ENCODE peak calls at places on chromosomes 6 and 20, in nine cellular contexts. K is testis, F is Karpas-422, J is mucosa of descending colon, Z is fibroblast of lung, B is BE2C, I is GM23248, M is SK-N-SH, Y is uterus. P is an unnamed sample. For H3K4me1 and H3K36me3, the result is how much of the 10 kb centered on the place peaks cover.

GRCh38 chr6:86609549-86610388 is 327.6 kb upstream of the HTR1E start:
- DNase-seq in K (no peak), F (no peak), J (no peak), Z (no peak), B (peak), I (no peak), M (peak), Y (no peak), P (no peak)

GRCh38 chr6:55853008-55854001 is 22.1 kb downstream of the BMP5 start:
- DNase-seq in K (no peak), F (no peak), J (no peak), Z (no peak), B (no peak), I (no peak), M (no peak), Y (no peak), P (no peak)

GRCh38 chr6:38508286-38508685 is 131.4 kb downstream of the BTBD9 start:
- DNase-seq in K (no peak), F (no peak), J (no peak), Z (peak), B (no peak), I (no peak), M (no peak), Y (no peak), P (no peak)

GRCh38 chr6:6008648-6009421 is 2.1 kb upstream of the NRN1 start:
- DNase-seq in K (peak), F (peak), J (peak), Z (no peak), B (peak), I (peak), M (peak), Y (peak), P (peak)

GRCh38 chr20:41453006-41453950 is 86.7 kb upstream of the EMILIN3 start:
- DNase-seq in K (peak), F (no peak), J (no peak), Z (no peak), B (no peak), I (no peak), M (no peak), Y (no peak), P (no peak)

GRCh38 chr6:162964703-162965140 is 236.9 kb downstream of the PACRG start:
- DNase-seq in K (peak), F (no peak), J (no peak), Z (peak), B (no peak), I (peak), M (no peak), Y (no peak), P (no peak)

GRCh38 chr6:25100288-25100687 is 164.5 kb upstream of the RIPOR2 start:
- DNase-seq in K (no peak), F (no peak), J (no peak), Z (no peak), B (no peak), I (peak), M (no peak), Y (no peak), P (no peak)

GRCh38 chr20:46346770-46347169 is 38.5 kb upstream of the CDH22 start:
- DNase-seq in K (no peak), F (no peak), J (no peak), Z (no peak), B (peak), I (no peak), M (no peak), Y (no peak), P (no peak)

GRCh38 chr6:6790891-6791290 is 202.4 kb downstream of the LY86 start:
- DNase-seq in K (no peak), F (no peak), J (no peak), Z (peak), B (no peak), I (peak), M (no peak), Y (no peak), P (no peak)

GRCh38 chr20:32024683-32025295 is 14.6 kb downstream of the CCM2L start:
- DNase-seq in K (no peak), F (no peak), J (no peak), Z (no peak), B (no peak), I (no peak), M (no peak), Y (no peak), P (no peak)

GRCh38 chr20:40294175-40294574 is 394.9 kb downstream of the MAFB start:
- DNase-seq in K (no peak), F (no peak), J (no peak), Z (no peak), B (no peak), I (no peak), M (no peak), Y (no peak), P (no peak)

GRCh38 chr6:115830895-115831294 is 229.8 kb downstream of the FRK start:
- DNase-seq in K (no peak), F (no peak), J (no peak), Z (peak), B (no peak), I (no peak), M (no peak), Y (no peak), P (no peak)

GRCh38 chr6:99013145-99013544 is 65.4 kb upstream of the FBXL4 start:
- DNase-seq in K (no peak), F (no peak), J (no peak), Z (peak), B (no peak), I (peak), M (no peak), Y (no peak), P (no peak)

GRCh38 chr6:70281923-70282902 is 20.7 kb downstream of the COL9A1 start:
- DNase-seq in K (no peak), F (no peak), J (no peak), Z (no peak), B (no peak), I (no peak), M (peak), Y (no peak), P (peak)

GRCh38 chr6:56335733-56336132 is 88.4 kb upstream of the COL21A1 start:
- DNase-seq in K (no peak), F (no peak), J (no peak), Z (peak), B (no peak), I (peak), M (no peak), Y (no peak), P (no peak)

GRCh38 chr6:89239338-89239737 is 22.2 kb upstream of the GABRR1 start:
- DNase-seq in K (no peak), F (peak), J (no peak), Z (no peak), B (no peak), I (peak), M (peak), Y (no peak), P (peak)

GRCh38 chr6:13006578-13007300 is 290.2 kb downstream of the PHACTR1 start:
- DNase-seq in K (no peak), F (no peak), J (no peak), Z (peak), B (no peak), I (peak), M (no peak), Y (no peak), P (no peak)

GRCh38 chr6:30687659-30688431 is 1.4 kb upstream of the PPP1R18 start:
- DNase-seq in K (no peak), F (peak), J (peak), Z (peak), B (no peak), I (peak), M (peak), Y (peak), P (no peak)

GRCh38 chr6:16770701-16771569 is 9.7 kb upstream of the ATXN1 start:
- DNase-seq in K (peak), F (peak), J (peak), Z (peak), B (peak), I (peak), M (peak), Y (peak), P (peak)

GRCh38 chr6:91781946-91782345 is 1195.1 kb upstream of the MAP3K7 start:
- DNase-seq in K (no peak), F (no peak), J (no peak), Z (no peak), B (peak), I (no peak), M (no peak), Y (no peak), P (no peak)

GRCh38 chr6:10099648-10100047 is 315.2 kb downstream of the TFAP2A start:
- DNase-seq in K (no peak), F (no peak), J (no peak), Z (no peak), B (no peak), I (no peak), M (no peak), Y (no peak), P (no peak)

GRCh38 chr20:47126374-47126705 is 230.2 kb downstream of the ZMYND8 start:
- DNase-seq in K (no peak), F (no peak), J (no peak), Z (peak), B (no peak), I (peak), M (no peak), Y (no peak), P (no peak)

GRCh38 chr6:747006-747405 is 54.1 kb upstream of the EXOC2 start:
- DNase-seq in K (no peak), F (no peak), J (no peak), Z (no peak), B (no peak), I (no peak), M (no peak), Y (no peak), P (no peak)

DNA sequence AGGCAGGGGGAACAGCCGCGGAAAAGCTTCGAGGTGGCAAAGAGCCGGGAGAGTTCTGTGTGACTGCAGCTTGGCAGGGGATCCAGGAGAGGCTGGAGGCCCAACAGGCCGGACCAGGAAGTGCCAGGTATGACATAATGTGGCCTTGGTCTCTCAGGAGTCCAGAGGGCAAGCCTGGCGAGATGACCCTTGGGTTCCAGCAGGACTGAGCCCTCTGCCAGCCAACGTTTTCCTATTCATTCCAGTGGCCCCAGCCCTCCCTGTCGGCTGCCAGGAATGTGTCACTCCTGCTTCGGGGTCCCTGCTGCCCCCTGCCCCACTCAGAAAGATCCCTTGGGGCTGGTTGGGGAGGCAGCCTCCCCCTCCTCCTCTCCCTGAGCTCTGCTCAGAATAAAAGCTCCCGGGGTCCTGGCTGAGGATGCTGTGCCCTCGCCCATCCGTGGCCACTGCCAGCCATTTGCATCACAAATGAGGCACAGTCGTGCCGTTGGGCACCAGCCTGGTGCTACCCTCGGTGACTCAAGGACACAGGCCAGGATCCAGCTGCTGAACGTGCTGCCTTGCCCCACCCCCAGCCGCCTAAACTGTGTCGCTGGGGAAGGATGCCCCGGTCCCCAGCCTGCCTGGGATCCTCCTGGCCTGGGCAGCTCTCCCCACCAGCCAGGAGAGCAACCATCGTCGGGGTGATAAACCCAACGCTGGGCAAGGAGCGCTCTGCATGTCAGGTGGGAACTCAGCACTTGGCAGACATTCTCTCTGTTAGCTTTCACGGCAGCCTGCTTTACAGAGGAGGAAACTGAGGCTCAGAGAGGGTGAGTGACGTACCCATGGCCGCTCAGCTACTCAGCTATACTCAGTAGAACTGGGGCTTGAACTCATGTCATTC is 37.7 kb downstream of the RBM38 start:
- DNase-seq in K (no peak), F (peak), J (peak), Z (no peak), B (no peak), I (no peak), M (no peak), Y (no peak), P (no peak)
- H3K4me1 ChIP-seq in K (under half), F (half or more), J (under half), Z (under half), B (under half), I (under half), M (under half), Y (under half), P (under half)

DNA sequence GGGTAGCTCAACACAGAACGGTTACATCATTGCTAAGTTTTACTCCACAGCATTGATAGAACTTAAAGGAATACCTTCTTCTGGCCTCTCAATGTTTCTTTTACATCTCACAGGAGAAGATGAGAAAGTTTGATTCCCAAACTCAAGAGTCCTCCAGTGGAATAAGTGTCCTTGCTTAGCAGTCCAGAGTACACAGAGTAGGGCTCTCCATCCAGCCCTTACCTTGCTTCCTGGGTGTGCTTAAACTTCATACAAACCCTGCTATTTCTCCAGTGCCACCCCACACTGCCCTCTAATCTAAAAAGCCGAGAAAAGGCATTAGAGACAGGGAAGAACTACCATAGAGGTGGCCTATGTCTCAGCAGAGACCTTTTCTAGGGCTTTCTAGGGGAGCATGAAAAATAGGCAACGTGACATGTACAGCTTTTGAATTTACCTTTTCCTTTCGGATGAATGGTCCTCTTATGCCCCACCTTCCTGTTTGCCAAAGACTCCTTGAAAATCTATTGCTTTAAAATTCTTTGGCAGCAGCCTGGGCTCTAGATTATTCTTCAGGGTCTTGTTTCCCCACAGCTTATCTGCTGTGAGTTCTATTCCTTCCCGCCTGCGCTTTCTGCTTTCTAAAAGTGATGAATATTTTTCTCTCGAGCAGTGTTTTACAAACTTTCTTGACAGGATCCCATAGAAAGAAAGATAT is 12.1 kb downstream of the ADGRF1 start:
- DNase-seq in K (no peak), F (no peak), J (no peak), Z (no peak), B (no peak), I (no peak), M (no peak), Y (no peak), P (no peak)
- H3K36me3 ChIP-seq in K (under half), F (under half), J (under half), Z (under half), B (under half), I (under half), M (under half), Y (under half), P (under half)

GRCh38 chr6:157831424-157832249 is 8.6 kb downstream of the SNX9 start:
- DNase-seq in K (no peak), F (no peak), J (no peak), Z (no peak), B (no peak), I (no peak), M (no peak), Y (no peak), P (peak)

GRCh38 chr6:157832250-157832967 is 9.4 kb downstream of the SNX9 start:
- DNase-seq in K (no peak), F (no peak), J (no peak), Z (peak), B (no peak), I (peak), M (no peak), Y (no peak), P (no peak)

GRCh38 chr6:157830354-157831017 is 7.4 kb downstream of the SNX9 start:
- DNase-seq in K (no peak), F (no peak), J (no peak), Z (peak), B (no peak), I (no peak), M (no peak), Y (no peak), P (no peak)

GRCh38 chr6:157831018-157831369 is 7.9 kb downstream of the SNX9 start:
- DNase-seq in K (no peak), F (no peak), J (no peak), Z (no peak), B (no peak), I (no peak), M (no peak), Y (no peak), P (no peak)

DNA sequence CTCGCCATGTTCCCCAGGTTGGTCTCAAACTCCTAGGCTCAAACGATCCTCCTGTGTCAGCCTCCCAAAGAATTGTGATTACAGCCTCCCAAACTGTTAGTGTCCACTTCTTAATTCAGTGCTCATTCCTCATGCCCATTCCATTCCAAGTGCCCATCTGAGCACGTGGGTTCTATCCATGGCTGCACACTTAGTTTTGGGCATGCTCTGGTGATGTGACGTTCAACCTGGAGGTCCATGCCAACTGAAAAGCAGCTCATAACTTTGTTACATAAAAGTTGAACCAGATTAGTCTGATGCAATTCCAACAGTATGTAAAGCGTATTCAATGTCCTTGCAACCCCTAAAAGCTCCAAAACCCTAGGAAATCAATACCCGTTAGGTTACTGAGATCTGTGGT is 11.5 kb downstream of the SNX9 start:
- DNase-seq in K (no peak), F (no peak), J (no peak), Z (no peak), B (no peak), I (no peak), M (no peak), Y (no peak), P (no peak)
- H3K4me1 ChIP-seq in K (under half), F (under half), J (under half), Z (under half), B (under half), I (half or more), M (under half), Y (under half), P (under half)

GRCh38 chr6:156718647-156719394 is 58.4 kb upstream of the ARID1B start:
- DNase-seq in K (peak), F (no peak), J (no peak), Z (peak), B (peak), I (peak), M (no peak), Y (peak), P (no peak)

GRCh38 chr6:156719395-156719719 is 57.8 kb upstream of the ARID1B start:
- DNase-seq in K (no peak), F (no peak), J (peak), Z (no peak), B (no peak), I (no peak), M (no peak), Y (no peak), P (no peak)

GRCh38 chr6:156715839-156716238 is 61.3 kb upstream of the ARID1B start:
- DNase-seq in K (no peak), F (no peak), J (no peak), Z (no peak), B (no peak), I (no peak), M (no peak), Y (no peak), P (no peak)

GRCh38 chr6:156719720-156720563 is 57.2 kb upstream of the ARID1B start:
- DNase-seq in K (peak), F (peak), J (peak), Z (peak), B (peak), I (peak), M (no peak), Y (peak), P (peak)

GRCh38 chr6:156717542-156717941 is 59.6 kb upstream of the ARID1B start:
- DNase-seq in K (no peak), F (no peak), J (no peak), Z (no peak), B (no peak), I (no peak), M (no peak), Y (no peak), P (no peak)
- H3K36me3 ChIP-seq in K (under half), F (under half), J (under half), Z (under half), B (under half), I (under half), M (under half), Y (under half), P (under half)

DNA sequence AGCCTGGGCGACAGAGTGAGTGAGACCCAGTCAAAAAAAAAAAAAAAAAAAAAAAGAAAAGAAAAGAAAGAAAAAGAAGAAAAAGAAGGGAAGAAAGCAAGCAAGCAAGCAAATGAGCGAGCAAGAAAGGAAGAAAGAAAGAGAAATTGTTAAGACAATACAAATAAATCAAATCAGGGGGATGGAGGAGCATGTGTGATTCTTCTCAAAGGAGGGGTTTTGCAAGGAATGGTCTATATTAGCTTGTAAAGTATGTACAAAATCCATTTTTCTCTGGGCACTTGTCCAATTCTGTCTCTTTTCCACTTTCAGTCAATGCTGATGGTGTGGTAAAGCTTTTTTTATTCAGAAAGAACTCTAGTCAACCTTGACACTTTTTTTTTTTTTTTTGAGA is 133.7 kb upstream of the TNFAIP3 start:
- DNase-seq in K (no peak), F (no peak), J (no peak), Z (no peak), B (no peak), I (no peak), M (no peak), Y (no peak), P (no peak)
- H3K4me1 ChIP-seq in K (under half), F (under half), J (under half), Z (under half), B (under half), I (under half), M (under half), Y (under half), P (under half)

GRCh38 chr20:34085544-34086040 is 26.5 kb downstream of the EIF2S2 start:
- DNase-seq in K (no peak), F (peak), J (no peak), Z (no peak), B (no peak), I (no peak), M (no peak), Y (no peak), P (no peak)
- H3K36me3 ChIP-seq in K (under half), F (under half), J (under half), Z (under half), B (under half), I (under half), M (under half), Y (under half), P (half or more)

DNA sequence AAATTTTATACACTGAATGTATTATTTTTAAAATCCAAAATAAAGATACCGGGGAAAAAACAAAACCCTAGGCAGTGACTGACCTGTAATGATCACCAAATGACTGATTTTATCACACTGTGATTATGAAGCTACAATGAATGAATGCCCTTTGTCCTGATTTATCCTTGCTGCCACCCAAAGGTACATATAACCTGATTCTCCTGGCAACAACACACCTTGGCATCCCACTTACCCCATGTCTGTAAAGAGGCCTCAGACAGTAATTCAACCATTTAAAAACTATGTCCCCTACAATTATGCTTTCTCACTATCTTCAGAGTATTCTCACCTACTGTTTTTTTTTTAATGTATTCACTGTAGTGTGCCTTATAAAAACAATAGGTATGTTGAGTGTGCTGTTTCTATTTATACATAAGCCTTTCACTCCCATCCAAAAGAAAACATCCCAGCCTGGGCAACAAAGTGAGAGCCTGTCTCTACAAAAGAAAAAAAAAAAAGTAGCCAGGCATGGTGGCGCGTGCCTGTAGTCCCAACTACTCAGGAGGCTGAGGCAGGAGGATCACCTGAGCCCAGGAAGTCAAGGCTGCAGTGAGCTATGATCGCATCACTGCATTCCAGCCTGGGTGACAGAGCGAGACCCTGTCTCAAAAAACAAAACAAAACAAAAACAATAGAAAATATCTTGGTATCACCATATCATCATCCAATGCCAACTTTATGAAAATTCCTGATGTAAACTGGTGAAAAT is 21.7 kb downstream of the B4GALT5 start:
- DNase-seq in K (no peak), F (peak), J (no peak), Z (no peak), B (no peak), I (no peak), M (no peak), Y (no peak), P (no peak)
- H3K4me1 ChIP-seq in K (under half), F (under half), J (half or more), Z (under half), B (under half), I (under half), M (under half), Y (under half), P (under half)